ENCODE peak calls at places on chromosomes 3 and 15, in six cellular contexts. One of them, this sample, is unnamed.

GRCh38 chr3:176479291-176479690 is 718.0 kb downstream of the TBL1XR1 start:
- DNase-seq in foreskin fibroblast: no peak
- DNase-seq in GM13976: no peak
- DNase-seq in heart right ventricle: no peak
- DNase-seq in AG04449: no peak
- DNase-seq in GM13977: no peak
- DNase-seq in this sample: no peak

GRCh38 chr15:81003023-81003350 is 2.3 kb downstream of the TLNRD1 start:
- DNase-seq in foreskin fibroblast: no peak
- DNase-seq in GM13976: no peak
- DNase-seq in heart right ventricle: peak; percentile 31
- DNase-seq in AG04449: no peak
- DNase-seq in GM13977: no peak
- DNase-seq in this sample: no peak

GRCh38 chr15:41906608-41907007 is 12.8 kb upstream of the SPTBN5 start:
- DNase-seq in foreskin fibroblast: no peak
- DNase-seq in GM13976: no peak
- DNase-seq in heart right ventricle: no peak
- DNase-seq in AG04449: no peak
- DNase-seq in GM13977: no peak
- DNase-seq in this sample: no peak

GRCh38 chr3:73508330-73508954 is 116.3 kb downstream of the PDZRN3 start:
- DNase-seq in foreskin fibroblast: peak; percentile 83
- DNase-seq in GM13976: peak; percentile 55
- DNase-seq in heart right ventricle: no peak
- DNase-seq in AG04449: no peak
- DNase-seq in GM13977: peak; percentile 51
- DNase-seq in this sample: no peak

GRCh38 chr3:157128771-157129671 is 30.9 kb downstream of the CCNL1 start:
- DNase-seq in foreskin fibroblast: peak; percentile 42
- DNase-seq in GM13976: no peak
- DNase-seq in heart right ventricle: peak; percentile 22
- DNase-seq in AG04449: no peak
- DNase-seq in GM13977: peak; percentile 32
- DNase-seq in this sample: no peak

GRCh38 chr3:143352031-143352623 is 232.6 kb downstream of the CHST2 start:
- DNase-seq in foreskin fibroblast: peak; percentile 40
- DNase-seq in GM13976: no peak
- DNase-seq in heart right ventricle: no peak
- DNase-seq in AG04449: no peak
- DNase-seq in GM13977: no peak
- DNase-seq in this sample: no peak

GRCh38 chr3:55746808-55747413 is 259.8 kb upstream of the WNT5A start:
- DNase-seq in foreskin fibroblast: peak; percentile 54
- DNase-seq in GM13976: peak; percentile 15
- DNase-seq in heart right ventricle: no peak
- DNase-seq in AG04449: no peak
- DNase-seq in GM13977: peak; percentile 10
- DNase-seq in this sample: no peak

GRCh38 chr3:162546910-162547309 is 1050.3 kb downstream of the OTOL1 start:
- DNase-seq in foreskin fibroblast: no peak
- DNase-seq in GM13976: no peak
- DNase-seq in heart right ventricle: no peak
- DNase-seq in AG04449: no peak
- DNase-seq in GM13977: no peak
- DNase-seq in this sample: no peak

GRCh38 chr3:27081566-27081965 is 287.6 kb downstream of the NEK10 start:
- DNase-seq in foreskin fibroblast: no peak
- DNase-seq in GM13976: no peak
- DNase-seq in heart right ventricle: no peak
- DNase-seq in AG04449: no peak
- DNase-seq in GM13977: no peak
- DNase-seq in this sample: no peak

GRCh38 chr15:100726426-100727190 is 124.2 kb downstream of the ASB7 start:
- DNase-seq in foreskin fibroblast: no peak
- DNase-seq in GM13976: peak; percentile 3
- DNase-seq in heart right ventricle: no peak
- DNase-seq in AG04449: peak; percentile 49
- DNase-seq in GM13977: no peak
- DNase-seq in this sample: no peak

GRCh38 chr3:42336103-42336502 is 70.1 kb upstream of the CCK start:
- DNase-seq in foreskin fibroblast: peak; percentile 23
- DNase-seq in GM13976: no peak
- DNase-seq in heart right ventricle: no peak
- DNase-seq in AG04449: no peak
- DNase-seq in GM13977: no peak
- DNase-seq in this sample: no peak

DNA sequence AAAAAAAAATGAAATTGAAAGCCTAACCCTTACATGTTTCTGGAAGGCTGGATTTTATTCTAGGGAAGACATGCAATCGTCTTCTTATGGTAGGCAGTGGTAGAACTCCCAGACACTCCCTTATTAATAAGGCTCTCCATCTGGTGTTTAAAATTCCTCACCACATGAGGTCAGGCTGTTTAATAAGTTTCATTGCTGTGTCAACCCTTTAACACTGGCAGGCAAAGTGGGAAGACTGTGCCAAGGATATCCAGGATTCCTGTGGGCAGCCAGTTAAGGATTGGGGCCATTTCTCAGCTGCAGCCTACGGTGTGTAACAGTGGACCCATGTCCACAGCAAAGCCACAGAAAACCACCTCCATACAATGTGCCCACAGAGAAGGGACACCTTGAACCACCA is 225.5 kb upstream of the CHRM5 start:
- DNase-seq in foreskin fibroblast: peak; percentile 20
- DNase-seq in GM13976: no peak
- DNase-seq in heart right ventricle: no peak
- DNase-seq in AG04449: no peak
- DNase-seq in GM13977: no peak
- DNase-seq in this sample: no peak
- TF ChIP-seq CTCF in foreskin fibroblast: no peak
- TF ChIP-seq CTCF in GM13976: no peak
- TF ChIP-seq CTCF in heart right ventricle: no peak
- TF ChIP-seq CTCF in AG04449: no peak
- TF ChIP-seq CTCF in GM13977: no peak
- TF ChIP-seq CTCF in this sample: no peak

GRCh38 chr15:83346342-83346741 is 61.9 kb upstream of the BNC1 start:
- DNase-seq in foreskin fibroblast: no peak
- DNase-seq in GM13976: no peak
- DNase-seq in heart right ventricle: no peak
- DNase-seq in AG04449: no peak
- DNase-seq in GM13977: no peak
- DNase-seq in this sample: no peak
- TF ChIP-seq CTCF in foreskin fibroblast: no peak
- TF ChIP-seq CTCF in GM13976: no peak
- TF ChIP-seq CTCF in heart right ventricle: no peak
- TF ChIP-seq CTCF in AG04449: no peak
- TF ChIP-seq CTCF in GM13977: no peak
- TF ChIP-seq CTCF in this sample: no peak

GRCh38 chr15:59360305-59360704 is 12.4 kb downstream of the MYO1E start:
- DNase-seq in foreskin fibroblast: peak; percentile 24
- DNase-seq in GM13976: no peak
- DNase-seq in heart right ventricle: no peak
- DNase-seq in AG04449: no peak
- DNase-seq in GM13977: no peak
- DNase-seq in this sample: no peak
- TF ChIP-seq CTCF in foreskin fibroblast: peak; percentile 20
- TF ChIP-seq CTCF in GM13976: no peak
- TF ChIP-seq CTCF in heart right ventricle: no peak
- TF ChIP-seq CTCF in AG04449: no peak
- TF ChIP-seq CTCF in GM13977: no peak
- TF ChIP-seq CTCF in this sample: no peak

GRCh38 chr15:98581715-98582114 is 66.6 kb upstream of the IGF1R start:
- DNase-seq in foreskin fibroblast: no peak
- DNase-seq in GM13976: no peak
- DNase-seq in heart right ventricle: no peak
- DNase-seq in AG04449: no peak
- DNase-seq in GM13977: no peak
- DNase-seq in this sample: no peak
- TF ChIP-seq CTCF in foreskin fibroblast: peak; percentile 5
- TF ChIP-seq CTCF in GM13976: no peak
- TF ChIP-seq CTCF in heart right ventricle: no peak
- TF ChIP-seq CTCF in AG04449: no peak
- TF ChIP-seq CTCF in GM13977: no peak
- TF ChIP-seq CTCF in this sample: no peak

GRCh38 chr3:126267169-126267975 is 87.0 kb upstream of the ALDH1L1 start:
- DNase-seq in foreskin fibroblast: peak; percentile 93
- DNase-seq in GM13976: no peak
- DNase-seq in heart right ventricle: peak; percentile 77
- DNase-seq in AG04449: peak; percentile 75
- DNase-seq in GM13977: no peak
- DNase-seq in this sample: no peak
- TF ChIP-seq CTCF in foreskin fibroblast: no peak
- TF ChIP-seq CTCF in GM13976: no peak
- TF ChIP-seq CTCF in heart right ventricle: no peak
- TF ChIP-seq CTCF in AG04449: peak; percentile 36
- TF ChIP-seq CTCF in GM13977: no peak
- TF ChIP-seq CTCF in this sample: no peak

GRCh38 chr3:9692416-9692815 is 11.2 kb upstream of the CPNE9 start:
- DNase-seq in foreskin fibroblast: no peak
- DNase-seq in GM13976: no peak
- DNase-seq in heart right ventricle: no peak
- DNase-seq in AG04449: no peak
- DNase-seq in GM13977: no peak
- DNase-seq in this sample: no peak
- TF ChIP-seq CTCF in foreskin fibroblast: no peak
- TF ChIP-seq CTCF in GM13976: no peak
- TF ChIP-seq CTCF in heart right ventricle: no peak
- TF ChIP-seq CTCF in AG04449: no peak
- TF ChIP-seq CTCF in GM13977: no peak
- TF ChIP-seq CTCF in this sample: no peak

GRCh38 chr3:10743366-10744097 is 72.5 kb upstream of the SLC6A11 start:
- DNase-seq in foreskin fibroblast: no peak
- DNase-seq in GM13976: no peak
- DNase-seq in heart right ventricle: no peak
- DNase-seq in AG04449: no peak
- DNase-seq in GM13977: no peak
- DNase-seq in this sample: no peak

GRCh38 chr3:10742031-10742671 is 73.9 kb upstream of the SLC6A11 start:
- DNase-seq in foreskin fibroblast: no peak
- DNase-seq in GM13976: no peak
- DNase-seq in heart right ventricle: no peak
- DNase-seq in AG04449: no peak
- DNase-seq in GM13977: no peak
- DNase-seq in this sample: no peak

GRCh38 chr3:10745392-10745791 is 70.6 kb upstream of the SLC6A11 start:
- DNase-seq in foreskin fibroblast: no peak
- DNase-seq in GM13976: no peak
- DNase-seq in heart right ventricle: no peak
- DNase-seq in AG04449: no peak
- DNase-seq in GM13977: no peak
- DNase-seq in this sample: no peak

GRCh38 chr3:10746001-10746400 is 70.0 kb upstream of the SLC6A11 start:
- DNase-seq in foreskin fibroblast: no peak
- DNase-seq in GM13976: no peak
- DNase-seq in heart right ventricle: no peak
- DNase-seq in AG04449: no peak
- DNase-seq in GM13977: no peak
- DNase-seq in this sample: no peak

DNA sequence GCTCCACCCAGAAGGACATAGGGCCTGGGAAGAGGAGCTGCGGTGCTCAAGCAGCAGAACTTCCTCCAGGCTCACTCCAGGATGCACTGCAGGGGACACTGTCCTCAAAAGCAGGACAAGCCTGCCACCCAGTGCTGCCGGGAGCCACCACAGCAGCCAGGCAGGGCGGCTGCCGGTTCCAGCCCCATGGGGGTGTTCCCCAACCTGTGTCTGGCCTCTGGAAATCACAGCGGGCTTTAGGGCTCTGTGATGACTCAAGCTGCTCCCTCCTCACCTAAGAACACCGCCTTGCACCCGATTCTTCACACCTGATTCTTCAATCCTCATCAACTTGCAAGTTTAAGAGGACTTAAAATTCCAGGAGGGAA is 71.9 kb upstream of the SLC6A11 start:
- DNase-seq in foreskin fibroblast: no peak
- DNase-seq in GM13976: no peak
- DNase-seq in heart right ventricle: no peak
- DNase-seq in AG04449: no peak
- DNase-seq in GM13977: no peak
- DNase-seq in this sample: no peak
- TF ChIP-seq CTCF in foreskin fibroblast: no peak
- TF ChIP-seq CTCF in GM13976: no peak
- TF ChIP-seq CTCF in heart right ventricle: no peak
- TF ChIP-seq CTCF in AG04449: peak; percentile 12
- TF ChIP-seq CTCF in GM13977: no peak
- TF ChIP-seq CTCF in this sample: no peak

DNA sequence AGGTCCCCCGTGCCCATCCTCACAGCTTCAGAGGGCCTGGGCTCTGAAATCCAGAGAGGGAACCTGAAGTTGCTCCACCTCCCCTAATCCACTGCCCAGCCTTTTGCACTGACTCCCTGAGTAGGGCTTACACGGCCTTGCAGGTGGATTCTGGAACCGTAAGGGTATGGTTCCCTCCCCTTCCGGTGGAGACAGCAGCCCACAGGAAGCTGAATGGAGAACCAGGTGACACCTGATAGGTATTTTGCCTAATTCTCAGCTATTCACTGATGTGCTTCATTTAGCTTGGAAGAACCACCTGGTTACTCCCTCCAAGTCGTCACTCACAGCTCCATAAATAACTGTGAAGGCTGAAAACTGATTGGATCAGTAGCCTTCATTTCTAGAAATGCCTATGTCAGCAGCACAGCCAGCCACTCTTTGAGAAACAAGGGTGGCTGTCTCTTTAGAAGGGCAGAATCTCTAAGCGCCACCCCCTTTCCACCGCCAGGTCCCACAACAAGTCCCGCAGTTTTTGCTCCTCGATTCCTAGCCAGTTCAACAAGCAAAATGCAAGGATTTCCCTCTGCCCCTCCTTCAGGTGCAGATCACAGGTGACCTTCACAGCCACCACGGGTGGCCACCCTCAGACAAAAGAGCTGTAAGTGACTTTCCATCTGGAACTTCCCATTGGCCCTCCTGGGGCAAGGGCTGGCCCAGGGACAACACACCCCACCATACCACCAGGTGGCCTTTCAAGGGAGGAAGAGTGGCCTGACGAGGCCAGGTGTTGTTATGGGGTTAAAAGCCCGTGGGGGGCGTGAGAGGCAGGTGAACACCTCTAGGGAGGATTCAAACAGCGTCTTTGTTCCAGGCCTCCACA is 112.9 kb downstream of the SEC22A start:
- DNase-seq in foreskin fibroblast: no peak
- DNase-seq in GM13976: no peak
- DNase-seq in heart right ventricle: no peak
- DNase-seq in AG04449: no peak
- DNase-seq in GM13977: no peak
- DNase-seq in this sample: no peak
- TF ChIP-seq CTCF in foreskin fibroblast: no peak
- TF ChIP-seq CTCF in GM13976: no peak
- TF ChIP-seq CTCF in heart right ventricle: no peak
- TF ChIP-seq CTCF in AG04449: no peak
- TF ChIP-seq CTCF in GM13977: no peak
- TF ChIP-seq CTCF in this sample: no peak

DNA sequence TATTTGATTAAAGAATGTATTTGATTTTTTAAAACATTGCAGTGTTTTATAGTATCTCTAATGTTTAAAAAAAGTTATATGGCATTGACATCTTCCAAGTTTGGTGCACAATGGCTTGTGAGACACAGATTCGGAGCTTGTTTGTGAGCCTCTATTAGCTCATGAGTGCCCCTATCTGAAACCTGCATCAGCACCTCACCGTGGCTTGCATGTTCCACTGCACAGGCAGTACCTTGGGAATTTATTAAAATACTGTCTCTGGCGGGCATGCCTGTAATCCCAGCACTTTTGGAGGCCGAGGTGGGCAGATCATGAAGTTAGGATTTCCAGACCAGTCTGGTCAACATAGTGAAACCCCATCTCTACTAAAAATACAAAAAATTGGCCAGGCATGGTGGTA is 6.8 kb upstream of the RTP2 start:
- DNase-seq in foreskin fibroblast: no peak
- DNase-seq in GM13976: no peak
- DNase-seq in heart right ventricle: no peak
- DNase-seq in AG04449: no peak
- DNase-seq in GM13977: no peak
- DNase-seq in this sample: no peak
- TF ChIP-seq CTCF in foreskin fibroblast: no peak
- TF ChIP-seq CTCF in GM13976: no peak
- TF ChIP-seq CTCF in heart right ventricle: no peak
- TF ChIP-seq CTCF in AG04449: no peak
- TF ChIP-seq CTCF in GM13977: no peak
- TF ChIP-seq CTCF in this sample: no peak

This sample was measured in activated B cell treated with CpG ODN at 0.5 μM for 24 hours.